ENCODE peak calls at places on chromosomes 13 and 19, in five cellular contexts. Y, F, I, R and P are unnamed samples.

GRCh38 chr19:47757617-47758432 is 12.5 kb downstream of the NOP53 start:
- DNase-seq in Y (no peak), F (peak), I (no peak), R (no peak), P (no peak)

GRCh38 chr19:12790628-12791344 is 500 bp upstream of the JUNB start:
- DNase-seq in Y (peak), F (peak), I (peak), R (no peak), P (no peak)

GRCh38 chr13:87859261-87859660 is 188.1 kb downstream of the SLITRK5 start:
- DNase-seq in Y (no peak), F (no peak), I (no peak), R (no peak), P (no peak)

GRCh38 chr13:71218960-71219359 is 648.0 kb downstream of the DACH1 start:
- DNase-seq in Y (peak), F (no peak), I (no peak), R (no peak), P (no peak)

GRCh38 chr13:51682691-51683090 is 98.4 kb downstream of the WDFY2 start:
- DNase-seq in Y (no peak), F (no peak), I (no peak), R (no peak), P (no peak)

GRCh38 chr13:51838235-51838846 is 6.6 kb downstream of the TMEM272 start:
- DNase-seq in Y (peak), F (peak), I (peak), R (no peak), P (no peak)

GRCh38 chr13:19089315-19089714 is 92.3 kb downstream of the TUBA3C start:
- DNase-seq in Y (peak), F (no peak), I (no peak), R (no peak), P (no peak)

GRCh38 chr19:18322318-18322758 is 538 bp downstream of the LSM4 start:
- DNase-seq in Y (peak), F (peak), I (peak), R (peak), P (peak)

GRCh38 chr13:43544011-43544410 is 242.8 kb downstream of the ENOX1 start:
- DNase-seq in Y (peak), F (no peak), I (peak), R (no peak), P (no peak)

GRCh38 chr13:80173224-80173623 is 167.7 kb downstream of the SPRY2 start:
- DNase-seq in Y (no peak), F (no peak), I (no peak), R (no peak), P (peak)

GRCh38 chr13:112354330-112355273 is 21.6 kb upstream of the SPACA7 start:
- DNase-seq in Y (no peak), F (no peak), I (no peak), R (no peak), P (no peak)

GRCh38 chr13:97274782-97275252 is 52.7 kb downstream of the MBNL2 start:
- DNase-seq in Y (peak), F (no peak), I (peak), R (no peak), P (no peak)

GRCh38 chr19:11288349-11288748 is 7.6 kb upstream of the TSPAN16 start:
- DNase-seq in Y (peak), F (peak), I (peak), R (no peak), P (no peak)

GRCh38 chr19:58325623-58326022 is 1.2 kb upstream of the ZSCAN22 start:
- DNase-seq in Y (peak), F (no peak), I (no peak), R (no peak), P (no peak)

GRCh38 chr19:13979686-13980085 is 26.4 kb downstream of the RFX1 start:
- DNase-seq in Y (no peak), F (no peak), I (no peak), R (no peak), P (no peak)

GRCh38 chr13:33186851-33187250 is 98.7 kb downstream of the STARD13 start:
- DNase-seq in Y (peak), F (peak), I (peak), R (no peak), P (no peak)

DNA sequence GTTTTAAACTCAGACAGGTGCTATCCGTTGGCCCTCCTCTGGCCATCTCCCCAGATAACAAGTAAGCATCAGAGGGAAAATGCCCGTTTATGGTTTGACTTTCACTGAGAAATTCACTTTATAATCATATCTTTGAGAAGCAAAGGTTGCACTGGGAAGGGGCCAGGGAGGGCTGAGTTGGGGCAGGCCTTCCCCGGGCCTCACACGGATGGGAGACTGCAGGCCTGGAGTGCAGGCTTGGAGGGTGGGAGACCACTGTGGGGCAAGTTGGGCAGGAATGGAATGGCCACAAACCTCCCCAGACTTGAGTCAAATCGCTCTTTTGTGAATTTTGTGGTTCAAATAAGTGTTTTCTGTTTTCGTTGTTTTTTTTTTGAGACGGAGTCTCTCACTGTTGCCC is 451.7 kb downstream of the TSHZ3 start:
- DNase-seq in Y (no peak), F (no peak), I (no peak), R (no peak), P (no peak)
- TF ChIP-seq CTCF in Y (no peak), F (no peak), I (no peak), R (no peak), P (no peak)

DNA sequence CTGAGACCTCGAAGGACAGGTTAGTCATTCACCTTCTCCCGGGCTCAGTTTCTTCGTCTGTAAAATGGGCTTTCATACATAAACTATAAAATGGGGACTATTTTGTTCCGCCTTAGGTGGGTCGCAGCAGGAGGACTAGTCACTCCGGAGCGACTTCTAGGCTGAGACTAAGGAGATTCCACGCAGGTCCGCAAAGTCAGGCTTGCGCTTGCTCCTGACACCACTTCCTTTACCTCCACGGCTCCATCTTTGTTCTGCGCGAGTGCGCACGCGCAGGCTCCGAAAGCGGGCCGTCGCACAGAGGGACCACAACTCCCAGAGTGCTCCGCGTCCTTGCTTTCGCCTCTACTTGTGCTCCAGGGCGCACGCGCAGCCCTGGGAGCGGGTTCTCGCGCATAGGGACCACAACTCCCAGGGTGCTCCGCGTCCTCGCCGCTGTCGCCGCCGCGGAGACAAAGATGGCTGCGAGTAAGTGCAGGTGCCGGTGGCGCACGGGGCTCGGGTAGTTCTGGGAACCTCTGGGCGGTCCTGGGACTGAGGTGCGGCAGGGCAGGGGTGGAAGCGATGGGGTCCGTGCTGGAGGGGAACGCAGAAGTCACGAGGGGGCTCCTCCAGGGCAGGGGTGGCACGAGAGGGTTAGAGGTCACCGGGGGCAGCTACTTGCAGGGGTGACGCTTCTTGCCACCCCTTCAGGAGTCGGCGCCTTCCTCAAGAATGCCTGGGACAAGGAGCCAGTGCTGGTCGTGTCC is at the start of gene NDUFA3:
- DNase-seq in Y (peak), F (peak), I (peak), R (peak), P (peak)
- H3K27ac ChIP-seq in Y (no peak), F (peak), I (no peak), R (peak), P (peak)

GRCh38 chr13:47081850-47082249 is 185.0 kb upstream of the HTR2A start:
- DNase-seq in Y (no peak), F (no peak), I (no peak), R (no peak), P (no peak)

GRCh38 chr13:47092202-47092601 is 195.3 kb upstream of the HTR2A start:
- DNase-seq in Y (peak), F (no peak), I (no peak), R (no peak), P (no peak)

GRCh38 chr13:47085346-47085745 is 188.5 kb upstream of the HTR2A start:
- DNase-seq in Y (peak), F (peak), I (no peak), R (no peak), P (no peak)

DNA sequence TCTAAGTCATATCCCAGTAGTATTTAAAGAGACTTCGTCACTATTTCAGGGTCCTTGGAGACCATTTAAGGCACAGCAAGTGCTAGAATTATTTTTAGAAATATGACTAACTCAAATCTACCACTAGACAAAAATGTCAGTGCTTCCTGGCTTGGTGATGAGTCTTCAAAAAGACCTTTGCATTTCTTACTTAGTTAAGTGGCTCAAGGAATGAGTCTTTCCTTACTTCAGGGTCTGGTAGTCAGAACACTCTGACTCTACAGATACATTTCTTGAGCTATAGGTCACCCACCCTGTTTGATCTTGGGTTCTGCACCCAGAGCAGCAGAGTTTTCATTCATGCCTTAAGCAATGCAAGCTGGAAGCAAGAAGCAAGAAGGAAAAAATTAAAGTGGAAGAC is 191.0 kb upstream of the HTR2A start:
- DNase-seq in Y (no peak), F (peak), I (peak), R (no peak), P (no peak)
- TF ChIP-seq CTCF in Y (no peak), F (no peak), I (no peak), R (no peak), P (no peak)

DNA sequence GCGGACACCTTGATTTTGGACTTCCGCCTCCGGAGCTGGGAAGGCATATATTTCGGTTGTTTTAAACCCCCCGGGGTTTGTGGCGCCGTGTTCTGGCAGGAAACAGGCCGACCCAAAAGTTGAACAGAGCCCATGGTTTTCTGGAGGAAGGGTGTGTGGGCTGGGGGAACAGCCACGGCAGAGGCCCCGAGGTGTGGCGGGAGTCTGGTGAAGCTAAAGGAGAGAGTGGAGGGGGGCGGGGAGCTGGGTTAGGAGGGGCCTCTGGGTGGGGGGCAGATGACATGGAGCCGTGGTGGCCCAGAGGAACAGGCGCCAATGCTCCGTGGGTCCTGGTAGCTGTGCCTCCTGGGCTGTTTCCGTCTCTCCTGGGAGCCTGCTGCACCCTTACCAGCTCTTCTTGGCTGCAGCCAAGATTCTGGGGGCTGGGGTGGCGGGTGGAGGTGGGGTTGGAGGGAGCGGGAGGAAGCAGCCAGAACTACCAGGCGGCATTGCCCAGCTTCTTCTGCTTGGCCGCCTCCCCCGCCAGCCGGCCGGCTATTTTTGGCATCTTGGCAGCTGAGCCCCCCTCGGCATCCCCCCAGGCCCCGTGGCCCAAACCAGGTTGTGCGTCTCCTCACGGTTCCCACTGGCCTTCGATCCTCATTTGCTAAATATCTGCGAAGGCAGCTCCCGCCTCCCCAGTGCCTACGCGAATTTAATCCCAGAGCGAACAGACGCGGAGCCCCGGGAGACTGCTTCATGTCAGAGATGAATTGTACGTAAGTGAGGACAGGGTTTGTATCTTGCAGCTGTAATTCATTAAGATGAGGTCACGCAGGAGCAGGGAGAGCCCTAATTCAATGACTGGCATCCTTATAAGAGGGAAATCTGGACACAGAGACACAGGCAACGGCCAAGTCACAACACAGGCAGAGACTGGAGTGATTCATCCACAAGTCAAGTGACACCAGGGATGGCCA is 12.7 kb upstream of the PEAK3 start:
- DNase-seq in Y (no peak), F (peak), I (peak), R (no peak), P (peak)
- H3K27ac ChIP-seq in Y (no peak), F (no peak), I (no peak), R (no peak), P (peak)

GRCh38 chr19:51107406-51108065 is 673 bp downstream of the CTU1 start:
- DNase-seq in Y (peak), F (peak), I (no peak), R (no peak), P (no peak)
- TF ChIP-seq CTCF in Y (peak), F (no peak), I (no peak), R (no peak), P (no peak)

DNA sequence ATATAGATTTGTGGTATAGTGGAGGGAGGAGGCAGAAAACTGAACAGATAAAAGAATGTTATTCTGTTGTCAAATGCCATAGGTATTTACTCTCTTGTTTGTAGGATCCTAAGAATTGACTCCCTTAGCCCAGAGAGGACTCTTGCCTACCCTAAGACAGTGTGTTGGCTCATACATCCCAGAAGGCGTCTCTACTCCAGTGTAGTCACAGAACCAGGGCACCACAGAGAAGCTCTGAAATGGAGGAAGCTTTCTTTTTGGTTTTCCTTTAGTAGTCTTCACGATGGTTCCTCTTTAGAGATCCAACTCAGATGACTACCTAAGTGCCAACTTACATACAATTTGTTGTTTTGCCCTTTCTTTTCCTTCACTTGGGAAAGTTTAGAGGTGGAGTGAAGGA is 14.0 kb downstream of the GPR183 start:
- DNase-seq in Y (no peak), F (no peak), I (no peak), R (no peak), P (no peak)
- H3K27ac ChIP-seq in Y (no peak), F (no peak), I (no peak), R (no peak), P (no peak)

GRCh38 chr13:77696863-77697207 is 652 bp upstream of the SLAIN1 start:
- DNase-seq in Y (no peak), F (no peak), I (no peak), R (no peak), P (no peak)

GRCh38 chr13:77699059-77699680 is 1.7 kb downstream of the SLAIN1 start:
- DNase-seq in Y (no peak), F (no peak), I (no peak), R (no peak), P (no peak)

GRCh38 chr13:77696006-77696862 is 1.3 kb upstream of the SLAIN1 start:
- DNase-seq in Y (peak), F (no peak), I (no peak), R (no peak), P (no peak)

GRCh38 chr13:77697208-77698103 is at the start of gene SLAIN1:
- DNase-seq in Y (peak), F (peak), I (peak), R (peak), P (peak)

DNA sequence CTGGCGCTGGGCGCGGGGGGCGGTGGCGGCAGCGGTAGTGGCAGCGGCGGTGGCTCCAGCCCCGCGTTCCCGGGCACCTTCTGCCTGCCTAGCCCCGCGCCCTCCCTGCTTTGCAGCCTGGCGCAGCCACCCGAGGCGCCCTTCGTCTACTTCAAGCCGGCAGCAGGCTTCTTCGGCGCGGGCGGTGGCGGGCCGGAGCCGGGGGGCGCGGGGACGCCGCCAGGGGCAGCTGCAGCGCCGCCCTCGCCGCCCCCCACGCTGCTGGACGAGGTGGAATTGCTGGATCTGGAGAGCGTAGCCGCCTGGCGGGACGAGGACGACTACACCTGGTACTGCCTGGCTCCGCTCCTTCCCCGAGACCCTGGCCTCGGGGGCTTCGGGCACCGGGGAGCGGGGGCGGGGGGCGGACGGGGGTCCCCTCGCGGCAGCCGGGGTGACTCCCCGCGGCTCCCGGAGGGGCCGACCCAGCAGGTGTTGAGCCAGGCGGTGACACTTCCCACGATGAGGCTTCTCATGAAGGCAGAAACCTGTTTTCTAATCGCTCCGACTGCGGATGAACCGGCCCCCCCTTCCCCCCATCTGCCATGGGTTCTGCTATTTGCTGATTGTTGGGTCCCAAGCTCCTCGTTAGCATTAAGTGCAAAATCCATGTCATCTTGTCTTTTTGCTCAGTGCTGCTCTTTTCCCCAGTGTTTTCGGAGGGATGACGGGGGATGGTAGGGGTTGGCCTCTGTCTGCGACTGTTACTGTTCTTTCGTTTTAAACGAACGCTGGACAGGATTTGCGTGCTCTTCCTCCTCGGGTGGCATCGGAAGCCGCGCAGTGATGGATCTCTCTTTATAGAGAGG is 948 bp downstream of the SLAIN1 start:
- DNase-seq in Y (peak), F (peak), I (no peak), R (peak), P (no peak)
- TF ChIP-seq CTCF in Y (no peak), F (no peak), I (no peak), R (no peak), P (no peak)